ENCODE peak calls at places on chromosome 20, in ten cellular contexts. A, W, T, K, C, Z, B, H, E and V are unnamed samples. For H3K27me3, the result is how much of the 10 kb centered on the place peaks cover.

GRCh38 chr20:41249781-41250281 is 67.7 kb downstream of the ZHX3 start:
- DNase-seq in A (no peak), W (no peak), T (peak), K (no peak), C (no peak), Z (peak), B (no peak), H (peak), E (no peak), V (no peak)

GRCh38 chr20:48335421-48336090 is 492.2 kb downstream of the PREX1 start:
- DNase-seq in A (no peak), W (no peak), T (no peak), K (no peak), C (no peak), Z (peak), B (no peak), H (no peak), E (no peak), V (no peak)

GRCh38 chr20:57786304-57786942 is 76.6 kb upstream of the PMEPA1 start:
- DNase-seq in A (peak), W (no peak), T (no peak), K (no peak), C (no peak), Z (no peak), B (no peak), H (no peak), E (no peak), V (no peak)

GRCh38 chr20:5364136-5364821 is 47.5 kb upstream of the PROKR2 start:
- DNase-seq in A (no peak), W (no peak), T (no peak), K (no peak), C (peak), Z (no peak), B (no peak), H (no peak), E (no peak), V (no peak)

GRCh38 chr20:16528078-16528477 is 45.2 kb downstream of the KIF16B start:
- DNase-seq in A (no peak), W (peak), T (no peak), K (no peak), C (peak), Z (peak), B (no peak), H (no peak), E (peak), V (peak)

GRCh38 chr20:42656130-42656529 is 533.6 kb downstream of the PTPRT start:
- DNase-seq in A (no peak), W (no peak), T (no peak), K (no peak), C (no peak), Z (no peak), B (no peak), H (no peak), E (no peak), V (no peak)

GRCh38 chr20:15700147-15700765 is 873.0 kb downstream of the KIF16B start:
- DNase-seq in A (no peak), W (no peak), T (no peak), K (no peak), C (no peak), Z (no peak), B (no peak), H (no peak), E (no peak), V (no peak)

GRCh38 chr20:3797592-3798404 is 1.7 kb downstream of the CDC25B start:
- DNase-seq in A (peak), W (no peak), T (no peak), K (no peak), C (no peak), Z (peak), B (peak), H (peak), E (no peak), V (peak)

GRCh38 chr20:18645851-18646250 is 58.0 kb downstream of the DTD1 start:
- DNase-seq in A (no peak), W (no peak), T (no peak), K (no peak), C (no peak), Z (peak), B (no peak), H (no peak), E (no peak), V (no peak)

GRCh38 chr20:57148266-57148665 is 118.2 kb downstream of the BMP7 start:
- DNase-seq in A (peak), W (no peak), T (peak), K (no peak), C (no peak), Z (no peak), B (no peak), H (no peak), E (no peak), V (no peak)

GRCh38 chr20:56579261-56579660 is 46.2 kb downstream of the FAM209B start:
- DNase-seq in A (no peak), W (no peak), T (no peak), K (no peak), C (no peak), Z (no peak), B (no peak), H (no peak), E (no peak), V (no peak)

GRCh38 chr20:11231742-11232141 is 557.9 kb upstream of the JAG1 start:
- DNase-seq in A (no peak), W (no peak), T (no peak), K (no peak), C (no peak), Z (no peak), B (no peak), H (no peak), E (no peak), V (no peak)

GRCh38 chr20:44297721-44298120 is 13.3 kb downstream of the FITM2 start:
- DNase-seq in A (no peak), W (no peak), T (no peak), K (no peak), C (no peak), Z (no peak), B (no peak), H (no peak), E (no peak), V (no peak)

GRCh38 chr20:64035066-64035932 is 683 bp upstream of the C20orf204 start:
- DNase-seq in A (peak), W (no peak), T (no peak), K (no peak), C (no peak), Z (no peak), B (no peak), H (no peak), E (no peak), V (no peak)

GRCh38 chr20:3805594-3806264 is 9.6 kb downstream of the CDC25B start:
- DNase-seq in A (peak), W (no peak), T (no peak), K (peak), C (no peak), Z (peak), B (no peak), H (no peak), E (no peak), V (peak)

GRCh38 chr20:58808296-58809046 is 42.2 kb downstream of the GNAS-AS1 start:
- DNase-seq in A (no peak), W (no peak), T (no peak), K (peak), C (no peak), Z (peak), B (no peak), H (no peak), E (no peak), V (no peak)

GRCh38 chr20:18094191-18094590 is 36.5 kb upstream of the OVOL2 start:
- DNase-seq in A (no peak), W (no peak), T (no peak), K (no peak), C (no peak), Z (no peak), B (no peak), H (no peak), E (no peak), V (peak)

GRCh38 chr20:45817652-45818194 is 5.3 kb downstream of the UBE2C start:
- DNase-seq in A (no peak), W (peak), T (no peak), K (peak), C (no peak), Z (peak), B (no peak), H (no peak), E (no peak), V (no peak)

GRCh38 chr20:36736451-36737182 is 9.3 kb downstream of the NDRG3 start:
- DNase-seq in A (no peak), W (no peak), T (no peak), K (no peak), C (no peak), Z (no peak), B (no peak), H (no peak), E (no peak), V (no peak)

GRCh38 chr20:41078329-41078728 is 49.7 kb downstream of the TOP1 start:
- DNase-seq in A (no peak), W (no peak), T (peak), K (no peak), C (no peak), Z (peak), B (no peak), H (no peak), E (no peak), V (peak)

GRCh38 chr20:2820896-2821869 is 5.0 kb downstream of the TMEM239 start:
- DNase-seq in A (no peak), W (no peak), T (no peak), K (peak), C (no peak), Z (no peak), B (no peak), H (no peak), E (no peak), V (no peak)

GRCh38 chr20:16771204-16771603 is 23.0 kb downstream of the OTOR start:
- DNase-seq in A (no peak), W (no peak), T (no peak), K (no peak), C (no peak), Z (no peak), B (no peak), H (no peak), E (no peak), V (no peak)

GRCh38 chr20:41180599-41181333 is 43.4 kb downstream of the PLCG1 start:
- DNase-seq in A (peak), W (no peak), T (no peak), K (peak), C (no peak), Z (no peak), B (no peak), H (no peak), E (peak), V (no peak)

GRCh38 chr20:8505817-8506216 is 373.8 kb downstream of the PLCB1 start:
- DNase-seq in A (no peak), W (no peak), T (no peak), K (no peak), C (no peak), Z (no peak), B (no peak), H (no peak), E (no peak), V (no peak)

GRCh38 chr20:36572701-36573102 is 695 bp upstream of the TGIF2 start:
- DNase-seq in A (no peak), W (no peak), T (no peak), K (no peak), C (no peak), Z (peak), B (peak), H (no peak), E (peak), V (peak)

GRCh38 chr20:1373614-1374013 is 19.2 kb downstream of the FKBP1A start:
- DNase-seq in A (no peak), W (no peak), T (no peak), K (no peak), C (no peak), Z (no peak), B (no peak), H (no peak), E (no peak), V (no peak)

GRCh38 chr20:58623579-58624473 is 27.3 kb upstream of the STX16 start:
- DNase-seq in A (peak), W (peak), T (peak), K (peak), C (peak), Z (peak), B (no peak), H (peak), E (peak), V (no peak)

GRCh38 chr20:20360464-20360863 is 7.4 kb upstream of the INSM1 start:
- DNase-seq in A (no peak), W (peak), T (no peak), K (no peak), C (peak), Z (peak), B (no peak), H (no peak), E (peak), V (peak)

GRCh38 chr20:20364747-20365558 is 3.0 kb upstream of the INSM1 start:
- DNase-seq in A (peak), W (no peak), T (no peak), K (no peak), C (no peak), Z (no peak), B (no peak), H (no peak), E (no peak), V (no peak)

GRCh38 chr20:20364016-20364746 is 3.7 kb upstream of the INSM1 start:
- DNase-seq in A (peak), W (no peak), T (no peak), K (no peak), C (no peak), Z (no peak), B (no peak), H (no peak), E (no peak), V (no peak)

GRCh38 chr20:20363449-20364015 is 4.4 kb upstream of the INSM1 start:
- DNase-seq in A (no peak), W (no peak), T (no peak), K (no peak), C (no peak), Z (no peak), B (no peak), H (no peak), E (no peak), V (no peak)

GRCh38 chr20:20362774-20363435 is 5.0 kb upstream of the INSM1 start:
- DNase-seq in A (no peak), W (no peak), T (no peak), K (no peak), C (no peak), Z (no peak), B (no peak), H (no peak), E (no peak), V (no peak)
- H3K27me3 ChIP-seq in A (under half), W (half or more), T (half or more), K (half or more), C (half or more), Z (half or more), B (under half), H (under half), E (half or more), V (under half)

GRCh38 chr20:20094410-20094809 is 42.1 kb downstream of the CFAP61 start:
- DNase-seq in A (no peak), W (no peak), T (no peak), K (no peak), C (no peak), Z (no peak), B (no peak), H (no peak), E (no peak), V (no peak)

GRCh38 chr20:20092852-20093251 is 40.5 kb downstream of the CFAP61 start:
- DNase-seq in A (no peak), W (no peak), T (no peak), K (no peak), C (no peak), Z (no peak), B (no peak), H (no peak), E (no peak), V (no peak)

GRCh38 chr20:20089939-20090338 is 37.6 kb downstream of the CFAP61 start:
- DNase-seq in A (no peak), W (no peak), T (no peak), K (no peak), C (no peak), Z (no peak), B (no peak), H (no peak), E (no peak), V (no peak)

GRCh38 chr20:20096421-20096820 is 44.1 kb downstream of the CFAP61 start:
- DNase-seq in A (no peak), W (no peak), T (no peak), K (no peak), C (no peak), Z (no peak), B (no peak), H (no peak), E (no peak), V (no peak)

GRCh38 chr20:20095114-20095872 is 43.0 kb downstream of the CFAP61 start:
- DNase-seq in A (no peak), W (no peak), T (no peak), K (no peak), C (no peak), Z (no peak), B (no peak), H (no peak), E (no peak), V (no peak)
- H3K27me3 ChIP-seq in A (under half), W (under half), T (under half), K (under half), C (under half), Z (under half), B (under half), H (under half), E (under half), V (under half)

GRCh38 chr20:38700146-38700545 is 24.1 kb upstream of the SLC32A1 start:
- DNase-seq in A (no peak), W (no peak), T (no peak), K (no peak), C (no peak), Z (no peak), B (no peak), H (no peak), E (no peak), V (no peak)
- H3K27me3 ChIP-seq in A (under half), W (under half), T (under half), K (under half), C (under half), Z (under half), B (under half), H (under half), E (under half), V (under half)

GRCh38 chr20:61052796-61053442 is 199.1 kb upstream of the CDH4 start:
- DNase-seq in A (no peak), W (no peak), T (no peak), K (no peak), C (no peak), Z (no peak), B (no peak), H (no peak), E (no peak), V (no peak)
- H3K27me3 ChIP-seq in A (under half), W (under half), T (under half), K (under half), C (under half), Z (under half), B (under half), H (under half), E (under half), V (under half)

GRCh38 chr20:62457098-62457497 is 18.7 kb downstream of the GATA5 start:
- DNase-seq in A (no peak), W (no peak), T (no peak), K (no peak), C (no peak), Z (no peak), B (no peak), H (no peak), E (no peak), V (no peak)
- H3K27me3 ChIP-seq in A (under half), W (half or more), T (under half), K (half or more), C (under half), Z (under half), B (under half), H (under half), E (under half), V (under half)

DNA sequence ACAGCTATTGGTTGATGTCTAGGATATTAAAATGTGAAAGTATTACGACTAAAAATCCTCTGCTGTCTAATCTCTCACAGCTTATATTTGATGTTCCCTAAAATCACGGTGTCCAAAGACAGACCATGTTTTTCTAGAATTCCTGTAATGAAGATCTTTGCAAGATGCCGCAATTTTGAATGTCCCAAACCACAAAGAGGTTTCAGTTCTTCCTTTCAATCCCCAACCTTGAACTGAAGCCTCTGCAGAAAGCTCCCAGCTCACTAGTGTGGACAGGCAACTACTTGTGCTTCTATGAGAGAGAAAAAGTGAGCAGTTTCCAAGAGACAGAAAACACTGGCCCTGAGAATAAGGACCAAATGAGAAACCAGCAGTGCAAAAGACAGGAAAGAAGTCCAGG is 370.1 kb downstream of the FOXA2 start:
- DNase-seq in A (no peak), W (no peak), T (no peak), K (no peak), C (no peak), Z (no peak), B (no peak), H (no peak), E (no peak), V (no peak)
- H3K27me3 ChIP-seq in A (under half), W (under half), T (under half), K (under half), C (under half), Z (under half), B (under half), H (under half), E (under half), V (under half)

GRCh38 chr20:61801428-61801827 is 264.3 kb downstream of the TAF4 start:
- DNase-seq in A (no peak), W (no peak), T (no peak), K (no peak), C (no peak), Z (no peak), B (no peak), H (no peak), E (no peak), V (no peak)

GRCh38 chr20:61800359-61801064 is 265.2 kb downstream of the TAF4 start:
- DNase-seq in A (peak), W (no peak), T (no peak), K (no peak), C (no peak), Z (no peak), B (no peak), H (no peak), E (no peak), V (no peak)

GRCh38 chr20:61801857-61802442 is 263.7 kb downstream of the TAF4 start:
- DNase-seq in A (peak), W (no peak), T (no peak), K (no peak), C (no peak), Z (no peak), B (no peak), H (no peak), E (no peak), V (no peak)

GRCh38 chr20:61799928-61800327 is 265.8 kb downstream of the TAF4 start:
- DNase-seq in A (peak), W (no peak), T (no peak), K (no peak), C (no peak), Z (no peak), B (no peak), H (no peak), E (no peak), V (no peak)

DNA sequence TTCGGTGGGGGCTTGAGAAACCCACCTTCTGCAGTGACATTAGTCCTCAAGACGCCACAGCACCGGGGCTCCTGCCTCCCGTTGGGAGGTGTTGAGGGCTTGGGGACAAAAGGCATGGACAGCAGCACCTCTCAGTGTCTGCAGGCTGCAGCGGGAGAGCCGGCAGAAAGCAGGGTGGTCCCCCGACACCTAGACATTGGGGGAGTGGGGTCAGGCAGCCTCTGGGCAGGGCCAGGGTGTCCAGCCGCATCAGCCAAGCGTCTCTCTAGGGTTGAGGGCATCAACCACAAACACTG is 264.7 kb downstream of the TAF4 start:
- DNase-seq in A (peak), W (no peak), T (no peak), K (no peak), C (no peak), Z (no peak), B (no peak), H (no peak), E (no peak), V (no peak)
- H3K27me3 ChIP-seq in A (under half), W (under half), T (half or more), K (under half), C (half or more), Z (under half), B (under half), H (under half), E (under half), V (under half)